ENCODE peak calls at places on chromosomes 7 and 10, in five cellular contexts. R is CD4-positive, CD25-positive, alpha-beta regulatory T cell; I is SW 1271; O is NCI-H774; T is T-cell. C is an unnamed sample.

GRCh38 chr7:72494807-72495206 is 82.7 kb upstream of the CALN1 start:
- DNase-seq in I (no peak), O (no peak), R (no peak), T (no peak), C (no peak)

GRCh38 chr10:100008142-100008522 is 1.6 kb downstream of the DNMBP start:
- DNase-seq in I (no peak), O (no peak), R (no peak), T (no peak), C (no peak)

GRCh38 chr7:12244129-12244528 is 33.0 kb downstream of the TMEM106B start:
- DNase-seq in T (no peak), I (peak; percentile 16), R (no peak), O (peak; percentile 17), C (no peak)

GRCh38 chr10:26780793-26781601 is 79.8 kb downstream of the ABI1 start:
- DNase-seq in I (peak; percentile 41), R (no peak), T (no peak), O (no peak), C (no peak)

GRCh38 chr7:29807179-29807841 is 1.0 kb downstream of the WIPF3 start:
- DNase-seq in R (no peak), I (no peak), T (no peak), O (no peak), C (no peak)

GRCh38 chr7:106166651-106167342 is 54.7 kb upstream of the SYPL1 start:
- DNase-seq in T (no peak), I (peak; percentile 63), R (peak; percentile 11), O (peak; percentile 50), C (peak; percentile 45)

GRCh38 chr7:44325811-44326241 is 432 bp upstream of the CAMK2B start:
- DNase-seq in O (no peak), T (no peak), R (no peak), I (peak; percentile 18), C (no peak)

GRCh38 chr7:24905996-24906770 is 73.8 kb downstream of the OSBPL3 start:
- DNase-seq in O (no peak), T (no peak), I (peak; percentile 12), R (no peak), C (no peak)

GRCh38 chr7:16817536-16817935 is 12.7 kb upstream of the AGR2 start:
- DNase-seq in R (no peak), O (no peak), T (no peak), I (no peak), C (no peak)

GRCh38 chr10:111579473-111579872 is 502.6 kb downstream of the ADRA2A start:
- DNase-seq in I (no peak), T (no peak), R (no peak), O (no peak), C (no peak)

GRCh38 chr7:96236198-96237039 is 85.5 kb downstream of the SLC25A13 start:
- DNase-seq in I (no peak), T (no peak), O (no peak), R (no peak), C (no peak)

GRCh38 chr7:24926623-24927539 is 53.1 kb downstream of the OSBPL3 start:
- DNase-seq in O (no peak), R (no peak), T (no peak), I (no peak), C (no peak)

GRCh38 chr7:115749924-115750323 is 280.6 kb downstream of the TFEC start:
- DNase-seq in T (no peak), R (no peak), O (no peak), I (no peak), C (no peak)

GRCh38 chr10:68973975-68974374 is 14.6 kb upstream of the KIFBP start:
- DNase-seq in T (no peak), O (no peak), I (no peak), R (no peak), C (no peak)

GRCh38 chr7:81120141-81120540 is 201.3 kb upstream of the SEMA3C start:
- DNase-seq in T (no peak), O (no peak), I (no peak), R (no peak), C (no peak)

GRCh38 chr7:136138991-136139390 is 161.8 kb upstream of the MTPN start:
- DNase-seq in R (no peak), I (no peak), O (no peak), T (no peak), C (no peak)

GRCh38 chr7:138837627-138838026 is 39.6 kb upstream of the ATP6V0A4 start:
- DNase-seq in R (no peak), I (no peak), T (no peak), O (peak; percentile 60), C (peak; percentile 82)

GRCh38 chr7:78279035-78279434 is 480.5 kb downstream of the PHTF2 start:
- DNase-seq in R (no peak), I (peak; percentile 69), T (no peak), O (no peak), C (no peak)

GRCh38 chr7:130734525-130735272 is 692 bp upstream of the KLF14 start:
- DNase-seq in I (no peak), R (no peak), O (peak; percentile 1), T (no peak), C (peak; percentile 20)

GRCh38 chr7:102933763-102934162 is 21.0 kb downstream of the LRRC17 start:
- DNase-seq in I (no peak), T (no peak), R (no peak), O (no peak), C (no peak)

GRCh38 chr7:20440472-20441105 is 109.9 kb downstream of the ITGB8 start:
- DNase-seq in R (no peak), T (no peak), O (no peak), I (no peak), C (peak; percentile 28)

GRCh38 chr7:85054306-85054705 is 132.6 kb downstream of the SEMA3D start:
- DNase-seq in O (no peak), T (no peak), R (no peak), I (no peak), C (no peak)

GRCh38 chr10:61346946-61347345 is 106.2 kb downstream of the TMEM26 start:
- DNase-seq in O (no peak), R (no peak), I (no peak), T (no peak), C (no peak)

GRCh38 chr10:97372233-97372875 is 28.8 kb downstream of the RRP12 start:
- DNase-seq in I (no peak), R (no peak), T (no peak), O (no peak), C (no peak)

GRCh38 chr10:34599401-34599800 is 215.7 kb downstream of the PARD3 start:
- DNase-seq in O (no peak), T (no peak), I (no peak), R (no peak), C (no peak)

GRCh38 chr7:98877692-98878364 is 504 bp upstream of the TRRAP start:
- DNase-seq in I (no peak), R (no peak), O (no peak), T (no peak), C (no peak)

GRCh38 chr7:112272921-112273561 is 66.5 kb downstream of the ZNF277 start:
- DNase-seq in T (no peak), I (no peak), R (no peak), O (no peak), C (no peak)

GRCh38 chr7:112224186-112224585 is 17.7 kb downstream of the ZNF277 start:
- DNase-seq in O (no peak), R (no peak), T (no peak), I (no peak), C (no peak)

GRCh38 chr10:16789266-16789665 is 28.0 kb downstream of the RSU1 start:
- DNase-seq in I (no peak), O (no peak), R (no peak), T (no peak), C (no peak)

GRCh38 chr7:10022957-10023356 is 950.7 kb upstream of the PHF14 start:
- DNase-seq in T (no peak), I (peak; percentile 39), O (no peak), R (no peak), C (peak; percentile 49)

GRCh38 chr7:63041786-63042185 is 956.9 kb upstream of the ZNF722 start:
- DNase-seq in T (no peak), R (no peak), I (no peak), O (no peak), C (no peak)

GRCh38 chr10:97347317-97347716 is 12.8 kb upstream of the FRAT2 start:
- DNase-seq in R (no peak), I (no peak), O (no peak), T (no peak), C (no peak)